ENCODE peak calls at places on chromosomes 1 and 21, in five cellular contexts. R is cardiac fibroblast, L is GM20000, Y is NCI-H1436, X is Daoy. E is an unnamed sample.
A peak's percentile ranks its signal among the peaks of the same experiment; 100 is the strongest.

GRCh38 chr1:207941664-207942063 is 30.7 kb upstream of the CD34 start:
- DNase-seq in R (peak; percentile 95), L (no peak), Y (no peak), X (peak; percentile 50), E (no peak)

GRCh38 chr1:151905070-151905442 is 4.3 kb downstream of the THEM4 start:
- DNase-seq in R (peak; percentile 62), L (no peak), Y (no peak), X (no peak), E (no peak)

GRCh38 chr1:60746278-60746761 is 336.0 kb upstream of the NFIA start:
- DNase-seq in R (no peak), L (no peak), Y (no peak), X (no peak), E (no peak)

GRCh38 chr1:76786232-76786631 is 81.0 kb upstream of the ST6GALNAC5 start:
- DNase-seq in R (no peak), L (no peak), Y (no peak), X (no peak), E (no peak)

GRCh38 chr1:198168180-198168579 is 11.4 kb downstream of the NEK7 start:
- DNase-seq in R (peak; percentile 62), L (no peak), Y (no peak), X (peak; percentile 50), E (no peak)

GRCh38 chr1:232923739-232924386 is 26.5 kb upstream of the NTPCR start:
- DNase-seq in R (no peak), L (peak; percentile 31), Y (no peak), X (peak; percentile 85), E (peak; percentile 7)

GRCh38 chr1:200708769-200709168 is 29.9 kb upstream of the CAMSAP2 start:
- DNase-seq in R (no peak), L (no peak), Y (no peak), X (no peak), E (no peak)

GRCh38 chr1:232221790-232222499 is 408.0 kb downstream of the SIPA1L2 start:
- DNase-seq in R (no peak), L (no peak), Y (no peak), X (peak; percentile 61), E (no peak)

GRCh38 chr1:168629466-168629865 is 53.1 kb downstream of the XCL1 start:
- DNase-seq in R (no peak), L (no peak), Y (no peak), X (no peak), E (no peak)

GRCh38 chr1:24415910-24416665 is 486 bp downstream of the NIPAL3 start:
- DNase-seq in R (peak; percentile 24), L (no peak), Y (no peak), X (peak; percentile 50), E (no peak)

GRCh38 chr1:31701137-31701736 is 2.6 kb downstream of the COL16A1 start:
- DNase-seq in R (peak; percentile 98), L (no peak), Y (peak; percentile 17), X (peak; percentile 96), E (no peak)

GRCh38 chr1:27575861-27576331 is 28.0 kb downstream of the AHDC1 start:
- DNase-seq in R (peak; percentile 57), L (peak; percentile 81), Y (no peak), X (peak; percentile 73), E (no peak)

GRCh38 chr21:41678016-41678935 is 88.6 kb downstream of the RIPK4 start:
- DNase-seq in R (no peak), L (no peak), Y (no peak), X (peak; percentile 93), E (no peak)

GRCh38 chr21:46173573-46173972 is 10.7 kb downstream of the SPATC1L start:
- DNase-seq in R (no peak), L (no peak), Y (no peak), X (no peak), E (no peak)

GRCh38 chr1:42392255-42392654 is 11.7 kb downstream of the RIMKLA start:
- DNase-seq in R (no peak), L (no peak), Y (no peak), X (no peak), E (no peak)

GRCh38 chr1:205300149-205300548 is 21.4 kb downstream of the NUAK2 start:
- DNase-seq in R (no peak), L (no peak), Y (no peak), X (no peak), E (no peak)

GRCh38 chr1:226403522-226404034 is 4.3 kb downstream of the PARP1 start:
- DNase-seq in R (peak; percentile 16), L (peak; percentile 37), Y (no peak), X (peak; percentile 11), E (peak; percentile 59)

GRCh38 chr1:180199018-180199417 is 31.0 kb upstream of the LHX4 start:
- DNase-seq in R (no peak), L (no peak), Y (peak; percentile 11), X (no peak), E (no peak)

GRCh38 chr21:16211339-16212303 is 481.8 kb downstream of the USP25 start:
- DNase-seq in R (peak; percentile 20), L (no peak), Y (no peak), X (no peak), E (no peak)

GRCh38 chr1:28112388-28113311 is 24.2 kb upstream of the EYA3 start:
- DNase-seq in R (peak; percentile 25), L (peak; percentile 28), Y (no peak), X (peak; percentile 79), E (peak; percentile 38)

GRCh38 chr21:33892853-33893252 is 22.8 kb downstream of the ATP5PO start:
- DNase-seq in R (no peak), L (no peak), Y (no peak), X (peak; percentile 26), E (peak; percentile 9)

E was measured in OCI-LY7.